ENCODE peak calls at places on chromosomes 3 and 15, in seven cellular contexts. One of them, this sample, is unnamed.
A peak's percentile ranks its signal among the peaks of the same experiment; 100 is the strongest.

GRCh38 chr3:133883657-133884546 is 11.8 kb downstream of the RAB6B start:
- DNase-seq in GM12878: no peak
- DNase-seq in neural progenitor cell: no peak
- DNase-seq in left lung: no peak
- DNase-seq in CD4-positive, CD25-positive, alpha-beta regulatory T cell: no peak
- DNase-seq in adrenal gland: no peak
- DNase-seq in H1: peak; percentile 16
- DNase-seq in this sample: no peak

GRCh38 chr15:39501366-39501765 is 79.5 kb upstream of the THBS1 start:
- DNase-seq in GM12878: no peak
- DNase-seq in neural progenitor cell: no peak
- DNase-seq in left lung: no peak
- DNase-seq in CD4-positive, CD25-positive, alpha-beta regulatory T cell: no peak
- DNase-seq in adrenal gland: no peak
- DNase-seq in H1: no peak
- DNase-seq in this sample: no peak

GRCh38 chr3:16808393-16809107 is 76.2 kb upstream of the PLCL2 start:
- DNase-seq in GM12878: no peak
- DNase-seq in neural progenitor cell: no peak
- DNase-seq in left lung: no peak
- DNase-seq in CD4-positive, CD25-positive, alpha-beta regulatory T cell: no peak
- DNase-seq in adrenal gland: no peak
- DNase-seq in H1: no peak
- DNase-seq in this sample: no peak

GRCh38 chr15:85625856-85626255 is 168.9 kb downstream of the KLHL25 start:
- DNase-seq in GM12878: no peak
- DNase-seq in neural progenitor cell: no peak
- DNase-seq in left lung: no peak
- DNase-seq in CD4-positive, CD25-positive, alpha-beta regulatory T cell: no peak
- DNase-seq in adrenal gland: no peak
- DNase-seq in H1: no peak
- DNase-seq in this sample: no peak

GRCh38 chr3:49805367-49805782 is 2.3 kb downstream of the INKA1 start:
- DNase-seq in GM12878: no peak
- DNase-seq in neural progenitor cell: no peak
- DNase-seq in left lung: no peak
- DNase-seq in CD4-positive, CD25-positive, alpha-beta regulatory T cell: no peak
- DNase-seq in adrenal gland: peak; percentile 61
- DNase-seq in H1: no peak
- DNase-seq in this sample: no peak

GRCh38 chr15:68364028-68364659 is 67.8 kb downstream of the ITGA11 start:
- DNase-seq in GM12878: no peak
- DNase-seq in neural progenitor cell: no peak
- DNase-seq in left lung: no peak
- DNase-seq in CD4-positive, CD25-positive, alpha-beta regulatory T cell: no peak
- DNase-seq in adrenal gland: no peak
- DNase-seq in H1: no peak
- DNase-seq in this sample: no peak

GRCh38 chr15:31153531-31153930 is 52.0 kb upstream of the TRPM1 start:
- DNase-seq in GM12878: no peak
- DNase-seq in neural progenitor cell: no peak
- DNase-seq in left lung: no peak
- DNase-seq in CD4-positive, CD25-positive, alpha-beta regulatory T cell: no peak
- DNase-seq in adrenal gland: no peak
- DNase-seq in H1: no peak
- DNase-seq in this sample: no peak

GRCh38 chr15:99996667-99997066 is 263.4 kb upstream of the LYSMD4 start:
- DNase-seq in GM12878: no peak
- DNase-seq in neural progenitor cell: no peak
- DNase-seq in left lung: no peak
- DNase-seq in CD4-positive, CD25-positive, alpha-beta regulatory T cell: no peak
- DNase-seq in adrenal gland: no peak
- DNase-seq in H1: no peak
- DNase-seq in this sample: no peak

GRCh38 chr15:83323296-83323711 is 38.8 kb upstream of the BNC1 start:
- DNase-seq in GM12878: no peak
- DNase-seq in neural progenitor cell: no peak
- DNase-seq in left lung: no peak
- DNase-seq in CD4-positive, CD25-positive, alpha-beta regulatory T cell: no peak
- DNase-seq in adrenal gland: no peak
- DNase-seq in H1: no peak
- DNase-seq in this sample: no peak

GRCh38 chr3:45693941-45694521 is 4.8 kb downstream of the SACM1L start:
- DNase-seq in GM12878: no peak
- DNase-seq in neural progenitor cell: no peak
- DNase-seq in left lung: no peak
- DNase-seq in CD4-positive, CD25-positive, alpha-beta regulatory T cell: peak; percentile 30
- DNase-seq in adrenal gland: no peak
- DNase-seq in H1: no peak
- DNase-seq in this sample: no peak

GRCh38 chr3:160458151-160458550 is 8.6 kb upstream of the TRIM59 start:
- DNase-seq in GM12878: no peak
- DNase-seq in neural progenitor cell: peak; percentile 44
- DNase-seq in left lung: no peak
- DNase-seq in CD4-positive, CD25-positive, alpha-beta regulatory T cell: no peak
- DNase-seq in adrenal gland: no peak
- DNase-seq in H1: no peak
- DNase-seq in this sample: no peak

GRCh38 chr3:29240248-29240647 is 40.6 kb upstream of the RBMS3 start:
- DNase-seq in GM12878: no peak
- DNase-seq in neural progenitor cell: no peak
- DNase-seq in left lung: no peak
- DNase-seq in CD4-positive, CD25-positive, alpha-beta regulatory T cell: no peak
- DNase-seq in adrenal gland: no peak
- DNase-seq in H1: no peak
- DNase-seq in this sample: no peak

GRCh38 chr3:140727886-140728285 is 50.0 kb downstream of the TRIM42 start:
- DNase-seq in GM12878: no peak
- DNase-seq in neural progenitor cell: no peak
- DNase-seq in left lung: no peak
- DNase-seq in CD4-positive, CD25-positive, alpha-beta regulatory T cell: no peak
- DNase-seq in adrenal gland: no peak
- DNase-seq in H1: no peak
- DNase-seq in this sample: no peak

GRCh38 chr15:94174399-94174802 is 57.0 kb upstream of the MCTP2 start:
- DNase-seq in GM12878: peak; percentile 30
- DNase-seq in neural progenitor cell: no peak
- DNase-seq in left lung: no peak
- DNase-seq in CD4-positive, CD25-positive, alpha-beta regulatory T cell: no peak
- DNase-seq in adrenal gland: no peak
- DNase-seq in H1: no peak
- DNase-seq in this sample: no peak

GRCh38 chr15:40843183-40843884 is 514 bp upstream of the SPINT1 start:
- DNase-seq in GM12878: no peak
- DNase-seq in neural progenitor cell: no peak
- DNase-seq in left lung: no peak
- DNase-seq in CD4-positive, CD25-positive, alpha-beta regulatory T cell: no peak
- DNase-seq in adrenal gland: no peak
- DNase-seq in H1: no peak
- DNase-seq in this sample: no peak

GRCh38 chr3:47634996-47635395 is 56.3 kb upstream of the CSPG5 start:
- DNase-seq in GM12878: no peak
- DNase-seq in neural progenitor cell: no peak
- DNase-seq in left lung: no peak
- DNase-seq in CD4-positive, CD25-positive, alpha-beta regulatory T cell: no peak
- DNase-seq in adrenal gland: no peak
- DNase-seq in H1: no peak
- DNase-seq in this sample: no peak

GRCh38 chr3:13204177-13204581 is 130.9 kb upstream of the IQSEC1 start:
- DNase-seq in GM12878: no peak
- DNase-seq in neural progenitor cell: no peak
- DNase-seq in left lung: peak; percentile 77
- DNase-seq in CD4-positive, CD25-positive, alpha-beta regulatory T cell: no peak
- DNase-seq in adrenal gland: no peak
- DNase-seq in H1: no peak
- DNase-seq in this sample: no peak

GRCh38 chr3:14837864-14838263 is 19.1 kb downstream of the FGD5 start:
- DNase-seq in GM12878: no peak
- DNase-seq in neural progenitor cell: no peak
- DNase-seq in left lung: no peak
- DNase-seq in CD4-positive, CD25-positive, alpha-beta regulatory T cell: no peak
- DNase-seq in adrenal gland: peak; percentile 28
- DNase-seq in H1: no peak
- DNase-seq in this sample: no peak

GRCh38 chr3:177357352-177358084 is 160.2 kb upstream of the TBL1XR1 start:
- DNase-seq in GM12878: no peak
- DNase-seq in neural progenitor cell: peak; percentile 37
- DNase-seq in left lung: no peak
- DNase-seq in CD4-positive, CD25-positive, alpha-beta regulatory T cell: no peak
- DNase-seq in adrenal gland: peak; percentile 67
- DNase-seq in H1: peak; percentile 43
- DNase-seq in this sample: peak; percentile 45

DNA sequence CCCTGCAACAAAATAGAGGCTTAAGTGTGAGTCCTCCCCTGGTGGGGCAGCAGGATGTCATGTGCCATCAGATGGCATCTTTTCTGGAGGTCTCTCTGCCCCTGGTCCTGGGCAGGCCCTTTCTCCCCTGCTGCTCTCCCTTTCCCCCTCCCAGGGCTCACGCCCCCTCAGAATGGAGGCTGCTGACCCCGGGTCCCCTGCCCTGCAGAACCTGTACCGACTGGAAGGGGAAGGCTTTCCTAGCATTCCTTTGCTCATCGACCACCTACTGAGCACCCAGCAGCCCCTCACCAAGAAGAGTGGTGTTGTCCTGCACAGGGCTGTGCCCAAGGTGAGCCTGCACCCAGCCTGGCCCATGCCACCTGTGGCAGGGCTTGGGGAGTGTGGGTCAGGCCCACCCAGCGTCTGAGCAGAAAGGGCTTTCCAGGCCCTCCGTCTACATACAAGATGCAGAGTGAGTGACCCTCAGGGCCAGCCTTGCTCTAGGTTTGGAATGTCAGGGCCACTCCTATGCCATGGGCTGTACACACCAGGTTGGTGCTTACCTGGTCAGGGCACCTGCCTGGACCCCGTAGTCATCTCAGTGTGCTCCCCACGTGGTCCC is 7.1 kb downstream of the FES start:
- DNase-seq in GM12878: no peak
- DNase-seq in neural progenitor cell: no peak
- DNase-seq in left lung: peak; percentile 49
- DNase-seq in CD4-positive, CD25-positive, alpha-beta regulatory T cell: no peak
- DNase-seq in adrenal gland: no peak
- DNase-seq in H1: no peak
- DNase-seq in this sample: no peak
- H3K36me3 ChIP-seq in GM12878: no peaks in the 10 kb centered on the region
- H3K36me3 ChIP-seq in neural progenitor cell: no peaks in the 10 kb centered on the region
- H3K36me3 ChIP-seq in left lung: no peaks in the 10 kb centered on the region
- H3K36me3 ChIP-seq in CD4-positive, CD25-positive, alpha-beta regulatory T cell: no peaks in the 10 kb centered on the region
- H3K36me3 ChIP-seq in adrenal gland: no peaks in the 10 kb centered on the region
- H3K36me3 ChIP-seq in H1: no peaks in the 10 kb centered on the region
- H3K36me3 ChIP-seq in this sample: no peaks in the 10 kb centered on the region

GRCh38 chr3:53318522-53318921 is 28.8 kb downstream of the DCP1A start:
- DNase-seq in GM12878: no peak
- DNase-seq in neural progenitor cell: no peak
- DNase-seq in left lung: no peak
- DNase-seq in CD4-positive, CD25-positive, alpha-beta regulatory T cell: no peak
- DNase-seq in adrenal gland: no peak
- DNase-seq in H1: no peak
- DNase-seq in this sample: no peak

GRCh38 chr3:53311882-53312281 is 35.5 kb downstream of the DCP1A start:
- DNase-seq in GM12878: no peak
- DNase-seq in neural progenitor cell: no peak
- DNase-seq in left lung: no peak
- DNase-seq in CD4-positive, CD25-positive, alpha-beta regulatory T cell: no peak
- DNase-seq in adrenal gland: no peak
- DNase-seq in H1: no peak
- DNase-seq in this sample: no peak

GRCh38 chr3:53312832-53313231 is 34.5 kb downstream of the DCP1A start:
- DNase-seq in GM12878: no peak
- DNase-seq in neural progenitor cell: no peak
- DNase-seq in left lung: no peak
- DNase-seq in CD4-positive, CD25-positive, alpha-beta regulatory T cell: no peak
- DNase-seq in adrenal gland: no peak
- DNase-seq in H1: no peak
- DNase-seq in this sample: no peak
- H3K36me3 ChIP-seq in GM12878: peaks cover 4% of the 10 kb centered on the region
- H3K36me3 ChIP-seq in neural progenitor cell: peaks cover 19% of the 10 kb centered on the region
- H3K36me3 ChIP-seq in left lung: no peaks in the 10 kb centered on the region
- H3K36me3 ChIP-seq in CD4-positive, CD25-positive, alpha-beta regulatory T cell: peaks cover 48% of the 10 kb centered on the region
- H3K36me3 ChIP-seq in adrenal gland: no peaks in the 10 kb centered on the region
- H3K36me3 ChIP-seq in H1: peaks cover 32% of the 10 kb centered on the region
- H3K36me3 ChIP-seq in this sample: peaks cover 10% of the 10 kb centered on the region

GRCh38 chr3:183837894-183838293 is 12.5 kb upstream of the MAP6D1 start:
- DNase-seq in GM12878: no peak
- DNase-seq in neural progenitor cell: no peak
- DNase-seq in left lung: no peak
- DNase-seq in CD4-positive, CD25-positive, alpha-beta regulatory T cell: no peak
- DNase-seq in adrenal gland: no peak
- DNase-seq in H1: no peak
- DNase-seq in this sample: no peak
- H3K36me3 ChIP-seq in GM12878: peaks cover 5% of the 10 kb centered on the region
- H3K36me3 ChIP-seq in neural progenitor cell: no peaks in the 10 kb centered on the region
- H3K36me3 ChIP-seq in left lung: no peaks in the 10 kb centered on the region
- H3K36me3 ChIP-seq in CD4-positive, CD25-positive, alpha-beta regulatory T cell: peaks cover 60% of the 10 kb centered on the region
- H3K36me3 ChIP-seq in adrenal gland: no peaks in the 10 kb centered on the region
- H3K36me3 ChIP-seq in H1: peaks cover 39% of the 10 kb centered on the region
- H3K36me3 ChIP-seq in this sample: peaks cover 16% of the 10 kb centered on the region

DNA sequence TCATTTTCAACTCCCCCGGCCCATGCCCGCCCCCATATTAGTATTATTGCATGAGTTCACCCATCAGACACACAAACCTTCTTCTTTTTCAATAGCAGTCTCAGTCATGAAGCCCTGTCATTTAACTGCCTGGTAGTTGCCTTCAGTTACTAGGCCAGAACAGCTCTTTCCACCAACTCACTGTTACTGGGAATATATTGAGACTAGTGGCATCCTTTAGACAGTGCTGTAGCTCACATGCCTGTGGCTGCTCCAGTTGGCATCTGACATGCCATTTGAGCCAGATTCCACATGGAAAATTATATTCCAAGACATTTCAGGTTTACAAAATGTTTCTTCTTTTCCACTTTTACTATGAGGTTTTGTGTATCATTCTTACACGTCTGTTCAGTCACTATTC is 146.1 kb downstream of the GHSR start:
- DNase-seq in GM12878: no peak
- DNase-seq in neural progenitor cell: no peak
- DNase-seq in left lung: no peak
- DNase-seq in CD4-positive, CD25-positive, alpha-beta regulatory T cell: no peak
- DNase-seq in adrenal gland: no peak
- DNase-seq in H1: no peak
- DNase-seq in this sample: no peak
- H3K36me3 ChIP-seq in GM12878: peaks cover 6% of the 10 kb centered on the region
- H3K36me3 ChIP-seq in neural progenitor cell: peaks cover 4% of the 10 kb centered on the region
- H3K36me3 ChIP-seq in left lung: no peaks in the 10 kb centered on the region
- H3K36me3 ChIP-seq in CD4-positive, CD25-positive, alpha-beta regulatory T cell: peaks cover 10% of the 10 kb centered on the region
- H3K36me3 ChIP-seq in adrenal gland: no peaks in the 10 kb centered on the region
- H3K36me3 ChIP-seq in H1: peaks cover 5% of the 10 kb centered on the region
- H3K36me3 ChIP-seq in this sample: peaks cover 40% of the 10 kb centered on the region

GRCh38 chr15:48458876-48459275 is 127.6 kb downstream of the DUT start:
- DNase-seq in GM12878: no peak
- DNase-seq in neural progenitor cell: no peak
- DNase-seq in left lung: no peak
- DNase-seq in CD4-positive, CD25-positive, alpha-beta regulatory T cell: no peak
- DNase-seq in adrenal gland: no peak
- DNase-seq in H1: no peak
- DNase-seq in this sample: no peak
- H3K36me3 ChIP-seq in GM12878: no peaks in the 10 kb centered on the region
- H3K36me3 ChIP-seq in neural progenitor cell: peaks cover 11% of the 10 kb centered on the region
- H3K36me3 ChIP-seq in left lung: no peaks in the 10 kb centered on the region
- H3K36me3 ChIP-seq in CD4-positive, CD25-positive, alpha-beta regulatory T cell: no peaks in the 10 kb centered on the region
- H3K36me3 ChIP-seq in adrenal gland: no peaks in the 10 kb centered on the region
- H3K36me3 ChIP-seq in H1: no peaks in the 10 kb centered on the region
- H3K36me3 ChIP-seq in this sample: no peaks in the 10 kb centered on the region

This sample was measured in Panc1.